ENCODE peak calls at places on chromosome 10, in four cellular contexts. G is IMR-90, L is GM12878, C is K562. O is an unnamed sample.

GRCh38 chr10:6401066-6401465 is 179.0 kb downstream of the PRKCQ start:
- DNase-seq in L (no peak), G (no peak), C (no peak), O (no peak)

GRCh38 chr10:70652761-70653657 is 19.3 kb upstream of the ADAMTS14 start:
- DNase-seq in C (peak), L (no peak), G (peak), O (no peak)

GRCh38 chr10:110171032-110171431 is 36.4 kb upstream of the MXI1 start:
- DNase-seq in G (no peak), L (no peak), C (no peak), O (no peak)

GRCh38 chr10:6050801-6051445 is 11.2 kb downstream of the IL2RA start:
- DNase-seq in L (peak), C (peak), G (peak), O (no peak)

GRCh38 chr10:6220418-6221191 is 17.9 kb downstream of the PFKFB3 start:
- DNase-seq in C (no peak), L (no peak), G (no peak), O (no peak)

GRCh38 chr10:63976538-63976937 is 455.3 kb downstream of the REEP3 start:
- DNase-seq in C (peak), L (no peak), G (peak), O (peak)

GRCh38 chr10:24777191-24777590 is 53.5 kb upstream of the ARHGAP21 start:
- DNase-seq in G (no peak), C (no peak), L (no peak), O (no peak)

GRCh38 chr10:118166951-118167350 is 120.2 kb upstream of the RAB11FIP2 start:
- DNase-seq in L (no peak), C (no peak), G (no peak), O (no peak)

GRCh38 chr10:51743146-51743545 is 43.8 kb upstream of the CSTF2T start:
- DNase-seq in C (no peak), L (peak), G (no peak), O (no peak)

GRCh38 chr10:42979730-42980467 is 97.0 kb upstream of the RET start:
- DNase-seq in C (no peak), L (no peak), G (no peak), O (no peak)

GRCh38 chr10:6840766-6841165 is 260.7 kb upstream of the PRKCQ start:
- DNase-seq in G (peak), C (no peak), L (no peak), O (no peak)

GRCh38 chr10:125144693-125145623 is 15.4 kb downstream of the CTBP2 start:
- DNase-seq in L (no peak), G (peak), C (peak), O (no peak)

GRCh38 chr10:103584216-103585010 is 90.9 kb downstream of the NEURL1 start:
- DNase-seq in L (no peak), G (no peak), C (no peak), O (no peak)

GRCh38 chr10:104127411-104127810 is 5.4 kb downstream of the SFR1 start:
- DNase-seq in C (no peak), G (no peak), L (no peak), O (no peak)

GRCh38 chr10:129927351-129928120 is 36.5 kb downstream of the EBF3 start:
- DNase-seq in L (no peak), C (no peak), G (no peak), O (no peak)

GRCh38 chr10:124534231-124534798 is 72.7 kb downstream of the LHPP start:
- DNase-seq in C (no peak), G (no peak), L (no peak), O (no peak)

GRCh38 chr10:111650088-111650487 is 533.5 kb downstream of the GPAM start:
- DNase-seq in C (no peak), G (no peak), L (no peak), O (no peak)

GRCh38 chr10:117271427-117271826 is 30.5 kb downstream of the SLC18A2 start:
- DNase-seq in G (peak), L (no peak), C (no peak), O (no peak)

GRCh38 chr10:11181996-11182395 is 164.3 kb downstream of the CELF2 start:
- DNase-seq in L (no peak), C (no peak), G (no peak), O (no peak)

GRCh38 chr10:91347529-91347928 is 62.6 kb upstream of the HECTD2 start:
- DNase-seq in G (peak), L (no peak), C (no peak), O (no peak)

GRCh38 chr10:72886596-72887522 is 6.7 kb upstream of the OIT3 start:
- DNase-seq in C (no peak), L (no peak), G (peak), O (peak)

GRCh38 chr10:87579563-87579962 is 74.9 kb downstream of the MINPP1 start:
- DNase-seq in L (no peak), C (no peak), G (peak), O (no peak)

GRCh38 chr10:21170216-21170615 is 273.1 kb upstream of the NEBL start:
- DNase-seq in G (no peak), L (no peak), C (no peak), O (no peak)

GRCh38 chr10:68550747-68551411 is 9.3 kb upstream of the TET1 start:
- DNase-seq in L (no peak), G (peak), C (peak), O (peak)

GRCh38 chr10:105793071-105793470 is 1152.0 kb downstream of the SORCS3 start:
- DNase-seq in C (no peak), G (no peak), L (no peak), O (no peak)

GRCh38 chr10:69382382-69383117 is 34.2 kb downstream of the TACR2 start:
- DNase-seq in G (peak), C (no peak), L (no peak), O (no peak)

GRCh38 chr10:15335500-15335899 is 35.6 kb downstream of the FAM171A1 start:
- DNase-seq in C (no peak), G (no peak), L (no peak), O (no peak)
- TF ChIP-seq FOS in C (no peak), G (no peak), L (no peak), O (no peak)

GRCh38 chr10:47152861-47153349 is 147.1 kb upstream of the GDF10 start:
- DNase-seq in G (no peak), C (peak), L (no peak), O (peak)
- TF ChIP-seq FOS in G (no peak), C (no peak), L (no peak), O (peak)

GRCh38 chr10:100654835-100655759 is 90.3 kb upstream of the PAX2 start:
- DNase-seq in C (no peak), G (no peak), L (no peak), O (no peak)
- TF ChIP-seq FOS in C (no peak), G (no peak), L (no peak), O (no peak)

GRCh38 chr10:84613336-84614021 is 285.1 kb downstream of the CCSER2 start:
- DNase-seq in C (peak), L (no peak), G (no peak), O (no peak)
- TF ChIP-seq FOS in C (no peak), L (no peak), G (no peak), O (no peak)

GRCh38 chr10:28839600-28840007 is 162.3 kb downstream of the BAMBI start:
- DNase-seq in L (no peak), C (peak), G (peak), O (peak)

GRCh38 chr10:28841625-28842024 is 164.3 kb downstream of the BAMBI start:
- DNase-seq in C (no peak), G (peak), L (no peak), O (no peak)

GRCh38 chr10:28840954-28841353 is 163.6 kb downstream of the BAMBI start:
- DNase-seq in G (peak), L (no peak), C (no peak), O (no peak)

GRCh38 chr10:28840202-28840601 is 162.9 kb downstream of the BAMBI start:
- DNase-seq in G (no peak), C (no peak), L (no peak), O (no peak)

GRCh38 chr10:28842321-28842720 is 165.0 kb downstream of the BAMBI start:
- DNase-seq in G (peak), C (no peak), L (no peak), O (no peak)
- TF ChIP-seq FOS in G (peak), C (no peak), L (no peak), O (no peak)

DNA sequence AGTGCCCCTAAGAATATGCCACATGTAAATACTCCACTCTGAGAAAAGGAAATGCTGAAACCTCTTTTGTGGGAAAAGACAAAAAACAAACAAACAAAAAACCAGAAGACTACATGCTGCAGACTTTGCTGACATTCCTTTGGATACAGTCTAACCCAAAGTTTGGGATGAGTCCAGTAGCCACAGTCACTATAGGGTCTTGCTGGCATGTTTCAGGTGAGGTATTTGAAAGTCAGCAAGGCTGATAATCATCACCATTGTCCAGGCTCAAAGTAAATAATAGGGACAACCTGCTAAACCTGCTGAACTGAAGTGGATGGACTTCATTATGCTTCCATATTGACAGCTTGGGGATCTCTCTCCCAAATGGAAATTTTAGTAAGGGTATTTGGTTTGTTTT is 1087.0 kb upstream of the LRRTM3 start:
- DNase-seq in C (no peak), L (no peak), G (no peak), O (no peak)
- TF ChIP-seq FOS in C (no peak), L (no peak), G (no peak), O (no peak)

DNA sequence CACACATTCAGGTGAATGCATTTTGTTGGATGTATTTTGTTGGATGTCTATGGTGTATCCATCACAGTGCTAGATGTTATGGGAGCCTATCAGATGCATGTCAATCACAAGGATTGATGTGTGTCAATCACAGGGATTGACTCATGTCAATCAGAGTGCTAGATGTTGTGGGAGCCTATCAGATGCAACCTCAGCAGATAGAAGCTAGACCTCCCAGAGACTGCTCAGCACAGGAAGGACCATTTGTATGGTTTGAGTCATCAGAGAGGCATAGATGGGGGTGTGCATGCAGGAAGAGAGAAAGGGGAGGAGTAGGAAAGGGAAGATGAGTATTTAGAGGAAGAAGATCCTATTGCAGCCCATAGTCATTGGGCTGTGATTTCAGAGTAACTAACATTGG is 48.3 kb upstream of the PITRM1 start:
- DNase-seq in G (peak), L (no peak), C (no peak), O (no peak)
- TF ChIP-seq FOS in G (no peak), L (no peak), C (no peak), O (peak)

GRCh38 chr10:9254353-9254752 is 1199.9 kb downstream of the GATA3 start:
- DNase-seq in L (no peak), C (no peak), G (peak), O (no peak)

GRCh38 chr10:9253121-9253520 is 1198.6 kb downstream of the GATA3 start:
- DNase-seq in G (peak), L (no peak), C (no peak), O (peak)
- TF ChIP-seq FOS in G (no peak), L (no peak), C (no peak), O (no peak)

DNA sequence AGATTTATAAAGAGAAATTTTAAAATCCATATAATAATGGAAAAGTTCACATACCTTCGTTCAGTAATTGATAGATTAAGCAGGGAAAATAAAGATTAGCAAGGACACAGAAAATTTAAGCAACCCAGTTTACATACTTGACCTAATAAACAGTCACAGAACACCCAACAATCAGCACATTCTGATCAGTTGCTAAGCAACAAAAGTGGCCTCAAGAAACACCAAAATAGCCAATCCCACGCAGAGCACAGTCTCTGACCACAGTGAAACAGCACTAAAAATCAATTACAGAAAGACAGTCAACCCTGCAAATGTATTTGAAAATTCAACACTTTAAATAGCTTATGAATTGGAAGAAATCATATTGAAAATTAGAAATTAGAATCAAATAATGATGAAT is 39.3 kb upstream of the DRGX start:
- DNase-seq in C (no peak), L (no peak), G (no peak), O (no peak)
- TF ChIP-seq FOS in C (no peak), L (no peak), G (no peak), O (no peak)

DNA sequence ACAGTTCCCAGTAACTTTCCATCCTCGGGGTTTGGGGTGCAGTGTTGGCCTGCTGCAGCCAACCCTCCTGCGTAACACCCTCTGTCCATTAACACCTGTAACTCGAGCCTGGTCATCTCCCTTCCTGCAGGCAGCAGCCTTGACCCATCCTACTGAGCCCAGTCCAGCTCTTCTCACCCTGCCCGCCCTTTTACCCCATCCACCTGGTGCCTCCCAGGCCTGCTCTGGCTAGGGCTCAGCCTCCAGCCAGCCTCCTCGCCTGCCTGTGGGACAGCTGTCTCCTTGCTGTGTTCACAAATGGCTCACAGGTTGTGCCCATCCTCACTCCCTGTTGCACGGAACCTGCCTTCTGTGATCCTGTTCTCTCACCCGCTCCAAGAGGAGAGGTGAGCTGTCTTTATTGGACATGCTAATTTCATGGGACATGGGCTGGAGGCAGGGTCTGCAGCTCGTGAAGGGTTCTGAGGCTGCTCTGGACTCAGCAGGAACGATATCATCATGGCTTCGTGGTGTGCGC is 277.2 kb upstream of the TCERG1L start:
- DNase-seq in G (no peak), L (no peak), C (no peak), O (no peak)
- TF ChIP-seq FOS in G (no peak), L (no peak), C (no peak), O (no peak)